ENCODE peak calls at places on chromosomes 5 and 9, in five cellular contexts. C is hypothalamus, Q is Kasumi-1, E is T-helper 1 cell, X is AML-193. T is an unnamed sample.

GRCh38 chr5:21834863-21835262 is 1018.3 kb downstream of the CDH12 start:
- DNase-seq in E (no peak), Q (no peak), C (no peak), X (no peak), T (no peak)

GRCh38 chr5:157563373-157564148 is 12.0 kb downstream of the ADAM19 start:
- DNase-seq in C (no peak), X (no peak), Q (no peak), E (no peak), T (peak; percentile 92)

GRCh38 chr9:114504341-114505186 is 709 bp downstream of the WHRN start:
- DNase-seq in C (no peak), E (peak; percentile 39), X (no peak), Q (no peak), T (peak; percentile 15)

GRCh38 chr5:171600736-171601265 is 181.4 kb downstream of the FGF18 start:
- DNase-seq in C (no peak), X (peak; percentile 84), E (no peak), Q (peak; percentile 93), T (peak; percentile 40)

GRCh38 chr5:476814-477175 is 33.8 kb downstream of the EXOC3 start:
- DNase-seq in X (no peak), C (no peak), E (no peak), Q (no peak), T (no peak)

GRCh38 chr9:37017546-37017945 is 16.5 kb downstream of the PAX5 start:
- DNase-seq in Q (no peak), C (no peak), E (no peak), X (no peak), T (no peak)

GRCh38 chr5:64977779-64978178 is 209.0 kb downstream of the CWC27 start:
- DNase-seq in C (no peak), X (no peak), Q (peak; percentile 23), E (no peak), T (peak; percentile 86)

GRCh38 chr5:57004800-57005199 is 52.9 kb upstream of the MIER3 start:
- DNase-seq in E (no peak), X (no peak), C (no peak), Q (no peak), T (no peak)

GRCh38 chr9:70477907-70478480 is 63.5 kb upstream of the KLF9 start:
- DNase-seq in C (no peak), X (no peak), E (no peak), Q (no peak), T (no peak)

GRCh38 chr5:3214838-3215374 is 380.7 kb upstream of the IRX1 start:
- DNase-seq in E (no peak), C (no peak), Q (no peak), X (no peak), T (no peak)

GRCh38 chr5:16446993-16447392 is 18.6 kb downstream of the ZNF622 start:
- DNase-seq in C (no peak), Q (no peak), E (no peak), X (no peak), T (no peak)

GRCh38 chr5:31755299-31756053 is 116.5 kb downstream of the PDZD2 start:
- DNase-seq in E (no peak), C (no peak), Q (no peak), X (no peak), T (no peak)

GRCh38 chr5:175616083-175616482 is 41.8 kb upstream of the HRH2 start:
- DNase-seq in C (no peak), X (no peak), E (no peak), Q (no peak), T (no peak)

GRCh38 chr9:89376286-89376685 is 58.0 kb downstream of the SECISBP2 start:
- DNase-seq in E (no peak), Q (no peak), X (no peak), C (no peak), T (no peak)

GRCh38 chr5:79560774-79561524 is 47.0 kb upstream of the HOMER1 start:
- DNase-seq in E (no peak), C (no peak), X (no peak), Q (no peak), T (peak; percentile 62)

GRCh38 chr9:87381746-87382145 is 115.9 kb upstream of the DAPK1 start:
- DNase-seq in C (no peak), Q (no peak), E (no peak), X (no peak), T (peak; percentile 15)

GRCh38 chr5:76790632-76791290 is 28.1 kb upstream of the F2RL1 start:
- DNase-seq in E (no peak), X (no peak), Q (no peak), C (no peak), T (peak; percentile 100)

GRCh38 chr9:136808075-136808780 is 480 bp downstream of the RABL6 start:
- DNase-seq in E (peak; percentile 47), C (no peak), X (no peak), Q (no peak), T (no peak)

GRCh38 chr9:69582544-69583297 is 89.5 kb downstream of the APBA1 start:
- DNase-seq in E (no peak), C (no peak), X (peak; percentile 35), Q (no peak), T (peak; percentile 17)

GRCh38 chr5:146107901-146108300 is 2.5 kb upstream of the PLAC8L1 start:
- DNase-seq in C (no peak), X (no peak), Q (no peak), E (no peak), T (peak; percentile 39)

GRCh38 chr5:126210955-126211354 is 212.3 kb upstream of the GRAMD2B start:
- DNase-seq in E (no peak), C (no peak), X (no peak), Q (no peak), T (no peak)

GRCh38 chr5:73118331-73119011 is 1.9 kb upstream of the TMEM171 start:
- DNase-seq in X (no peak), Q (no peak), C (no peak), E (no peak), T (no peak)